ENCODE peak calls at places on chromosomes 2 and 18, in five cellular contexts. C is tibial nerve, I is transverse colon, Q is sigmoid colon, A is upper lobe of left lung. R is an unnamed sample.

GRCh38 chr2:20611077-20611843 is 39.6 kb downstream of the HS1BP3 start:
- DNase-seq in C (peak; percentile 58), I (peak; percentile 58), Q (peak; percentile 95), A (peak; percentile 90), R (peak; percentile 87)

GRCh38 chr2:158024288-158024898 is 77.3 kb upstream of the UPP2 start:
- DNase-seq in C (no peak), I (peak; percentile 48), Q (no peak), A (peak; percentile 50), R (peak; percentile 31)

GRCh38 chr2:83081835-83082522 is 1377.1 kb downstream of the SUCLG1 start:
- DNase-seq in C (no peak), I (no peak), Q (no peak), A (no peak), R (no peak)

GRCh38 chr2:10978112-10978670 is 66.5 kb downstream of the KCNF1 start:
- DNase-seq in C (no peak), I (no peak), Q (no peak), A (no peak), R (no peak)

GRCh38 chr2:215830313-215830712 is 183.0 kb downstream of the MREG start:
- DNase-seq in C (peak; percentile 16), I (peak; percentile 30), Q (peak; percentile 64), A (peak; percentile 74), R (no peak)

GRCh38 chr2:41847744-41848441 is 199.9 kb upstream of the PKDCC start:
- DNase-seq in C (no peak), I (no peak), Q (no peak), A (peak; percentile 66), R (no peak)

GRCh38 chr18:12032786-12033642 is 51.7 kb downstream of the IMPA2 start:
- DNase-seq in C (no peak), I (no peak), Q (peak; percentile 56), A (no peak), R (no peak)

GRCh38 chr2:158713523-158714138 is 81.5 kb upstream of the DAPL1 start:
- DNase-seq in C (no peak), I (no peak), Q (no peak), A (no peak), R (no peak)

GRCh38 chr2:127217470-127218325 is 2.4 kb downstream of the CYP27C1 start:
- DNase-seq in C (no peak), I (no peak), Q (no peak), A (no peak), R (no peak)

GRCh38 chr2:23505218-23505983 is 120.4 kb downstream of the KLHL29 start:
- DNase-seq in C (no peak), I (no peak), Q (no peak), A (no peak), R (no peak)

GRCh38 chr2:147076634-147077033 is 768.2 kb upstream of the ACVR2A start:
- DNase-seq in C (no peak), I (no peak), Q (no peak), A (no peak), R (no peak)

GRCh38 chr2:118431586-118431985 is 343.3 kb downstream of the INSIG2 start:
- DNase-seq in C (no peak), I (no peak), Q (no peak), A (no peak), R (no peak)

GRCh38 chr2:38474058-38474457 is 97.0 kb upstream of the ATL2 start:
- DNase-seq in C (no peak), I (no peak), Q (no peak), A (no peak), R (no peak)

GRCh38 chr2:146615778-146616177 is 1229.1 kb upstream of the ACVR2A start:
- DNase-seq in C (no peak), I (no peak), Q (no peak), A (no peak), R (no peak)

GRCh38 chr2:240413813-240414429 is 21.5 kb upstream of the GPC1 start:
- DNase-seq in C (peak; percentile 3), I (no peak), Q (peak; percentile 46), A (no peak), R (no peak)

GRCh38 chr18:4108016-4108415 is 347.1 kb downstream of the DLGAP1 start:
- DNase-seq in C (no peak), I (no peak), Q (no peak), A (no peak), R (no peak)
- H3K4me3 ChIP-seq in C (no peak overlapping the region), I (no peak overlapping the region), Q (no peak overlapping the region), A (no peak overlapping the region), R (no peak overlapping the region)

DNA sequence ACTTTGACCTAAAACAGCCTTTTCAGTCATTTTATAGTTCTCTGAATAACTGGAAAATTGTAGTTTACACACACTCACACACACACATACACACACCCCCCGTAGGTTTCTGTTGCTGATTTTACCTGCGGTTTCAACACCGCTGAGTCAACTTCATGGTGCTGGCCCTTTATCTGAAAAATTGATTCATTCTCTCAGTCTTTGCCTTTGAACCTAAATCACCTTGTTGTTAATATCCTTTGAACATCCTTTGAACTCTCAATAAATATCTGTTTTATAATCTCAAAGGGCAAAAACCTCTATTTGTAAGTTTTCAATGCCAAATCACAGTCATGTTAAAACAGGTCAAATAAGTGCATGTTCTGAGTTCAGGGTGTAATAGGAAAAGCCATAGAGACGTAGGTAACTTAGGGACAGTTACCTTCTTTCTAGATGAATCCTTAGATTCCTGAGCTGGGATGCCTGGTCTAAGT is 109.0 kb upstream of the BZW1 start:
- DNase-seq in C (no peak), I (no peak), Q (no peak), A (no peak), R (no peak)
- TF ChIP-seq EP300 in C (no peak), I (no peak), Q (no peak), A (no peak), R (no peak)

DNA sequence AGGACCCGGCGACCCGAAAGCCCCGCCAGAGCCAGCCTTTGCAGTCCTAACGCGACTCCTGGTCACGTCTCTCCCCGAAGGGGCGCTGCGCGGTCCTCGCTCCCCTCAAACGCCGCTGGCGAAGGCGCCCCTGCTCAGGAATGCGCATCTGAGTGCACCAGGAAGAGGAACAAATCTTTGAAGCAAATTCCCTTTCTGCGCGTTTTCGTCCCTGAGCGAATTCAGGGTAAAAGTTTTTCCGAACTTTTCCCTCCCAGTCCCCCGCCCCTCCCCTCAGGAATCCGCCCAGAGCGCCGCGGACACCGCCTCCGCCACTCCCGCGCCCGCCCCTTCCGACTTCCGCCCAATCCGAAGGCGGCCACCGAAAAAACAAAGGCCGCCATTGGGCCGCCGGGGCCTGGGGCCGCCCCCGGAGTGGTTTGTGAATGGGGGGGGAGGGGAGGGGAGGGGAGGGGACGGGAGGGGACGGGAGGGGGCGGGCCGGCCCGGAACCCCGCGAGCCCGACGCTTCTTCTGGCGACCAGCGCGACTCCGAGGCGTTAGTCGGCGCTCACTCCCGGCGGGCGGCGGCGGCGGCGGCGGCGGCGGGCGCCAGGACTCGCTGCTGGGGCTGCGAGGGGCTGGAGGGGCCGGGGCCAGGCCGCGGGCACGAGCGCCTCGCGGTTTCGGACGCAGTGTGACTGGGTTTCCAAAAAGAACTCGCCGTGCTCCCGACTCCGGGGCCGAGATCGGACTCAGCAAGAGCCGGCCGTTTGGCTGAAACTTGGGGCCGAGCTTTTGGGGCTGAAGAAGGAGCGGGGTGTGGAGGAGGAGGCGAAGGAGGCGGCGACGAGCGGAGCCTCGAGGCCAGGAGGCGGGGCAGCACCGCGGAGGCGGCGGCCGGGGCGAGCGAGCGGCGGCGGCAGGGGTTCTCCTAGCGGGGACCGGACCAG is at the start of gene FZD7:
- DNase-seq in C (peak; percentile 88), I (peak; percentile 94), Q (peak; percentile 98), A (peak; percentile 89), R (peak; percentile 97)
- TF ChIP-seq CTCF in C (peak; percentile 18), I (peak; percentile 14), Q (no peak), A (no peak), R (no peak)

DNA sequence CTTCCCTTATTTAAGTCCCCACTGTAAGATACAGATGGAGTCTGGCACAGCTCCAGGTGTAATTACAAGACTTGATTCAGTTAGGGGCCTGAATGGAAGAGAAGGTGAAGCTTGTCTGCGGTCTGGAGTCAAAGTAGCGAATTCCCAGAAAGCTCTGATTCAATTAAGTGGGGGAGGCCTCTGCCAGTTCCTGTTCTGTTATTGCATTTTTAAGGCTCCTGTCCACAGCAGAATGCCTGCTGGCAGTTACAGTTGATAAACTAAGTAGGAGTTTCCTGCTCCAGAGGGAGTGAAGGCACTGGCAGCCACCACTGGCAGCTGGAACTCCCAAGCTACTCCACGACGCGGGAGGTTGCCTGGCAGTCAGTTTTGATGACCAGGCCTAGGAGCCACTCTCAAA is 181.1 kb downstream of the SOCS6 start:
- DNase-seq in C (no peak), I (no peak), Q (no peak), A (no peak), R (no peak)
- H3K4me3 ChIP-seq in C (no peak overlapping the region), I (no peak overlapping the region), Q (no peak overlapping the region), A (no peak overlapping the region), R (no peak overlapping the region)

GRCh38 chr18:13606589-13607254 is 119.6 kb downstream of the FAM210A start:
- DNase-seq in C (no peak), I (no peak), Q (no peak), A (no peak), R (no peak)
- TF ChIP-seq EP300 in C (no peak), I (no peak), Q (no peak), A (no peak), R (no peak)

GRCh38 chr2:4980989-4981388 is 711.2 kb upstream of the SOX11 start:
- DNase-seq in C (no peak), I (no peak), Q (no peak), A (no peak), R (no peak)
- TF ChIP-seq CTCF in C (no peak), I (no peak), Q (no peak), A (no peak), R (no peak)

GRCh38 chr2:66874411-66874810 is 439.5 kb downstream of the MEIS1 start:
- DNase-seq in C (no peak), I (no peak), Q (no peak), A (no peak), R (no peak)
- H3K4me3 ChIP-seq in C (no peak overlapping the region), I (no peak overlapping the region), Q (no peak overlapping the region), A (no peak overlapping the region), R (no peak overlapping the region)

GRCh38 chr2:121236650-121237049 is 48.4 kb downstream of the TFCP2L1 start:
- DNase-seq in C (no peak), I (no peak), Q (no peak), A (no peak), R (no peak)
- TF ChIP-seq EP300 in C (no peak), I (no peak), Q (no peak), A (no peak), R (no peak)